ENCODE peak calls at places on chromosomes 13 and 19, in five cellular contexts. D is NCI-H1694 treated with DMSO at 0.1 percent for 48 hours; B is stimulated activated CD4-positive, alpha-beta T cell treated with anti-CD3 and anti-CD28 coated beads, Interleukin-1b, Interleukin-23, amount 100 ng/mL, for 1 hour; X is aorta; V is HTR-8/SVneo. C is an unnamed sample.

GRCh38 chr19:41563847-41564514 is 12.0 kb upstream of the CEACAM21 start:
- DNase-seq in D (no peak), B (no peak), X (no peak), V (no peak), C (no peak)

GRCh38 chr13:98089826-98090225 is 53.1 kb upstream of the FARP1 start:
- DNase-seq in D (no peak), B (no peak), X (no peak), V (no peak), C (no peak)

GRCh38 chr19:1027953-1028902 is 1.8 kb downstream of the CNN2 start:
- DNase-seq in V (peak; percentile 84), X (peak; percentile 85), B (no peak), D (no peak), C (peak; percentile 82)

GRCh38 chr19:13094285-13094595 is 8.4 kb downstream of the LYL1 start:
- DNase-seq in V (no peak), D (no peak), B (no peak), X (no peak), C (no peak)

GRCh38 chr19:45215391-45216191 is 29.6 kb downstream of the EXOC3L2 start:
- DNase-seq in X (no peak), D (no peak), B (no peak), V (no peak), C (no peak)

GRCh38 chr13:41345921-41346589 is 35.0 kb downstream of the NAA16 start:
- DNase-seq in D (no peak), V (no peak), X (no peak), B (no peak), C (no peak)

GRCh38 chr13:28199089-28199488 is 60.7 kb downstream of the PAN3 start:
- DNase-seq in X (no peak), D (no peak), V (no peak), B (no peak), C (no peak)

GRCh38 chr13:51359352-51359751 is 19.9 kb downstream of the SERPINE3 start:
- DNase-seq in B (no peak), D (no peak), X (no peak), V (no peak), C (no peak)

GRCh38 chr19:55305983-55306562 is 19.1 kb downstream of the TMEM150B start:
- DNase-seq in V (no peak), D (no peak), X (no peak), B (no peak), C (no peak)

GRCh38 chr13:45325806-45326205 is 15.2 kb downstream of the TPT1 start:
- DNase-seq in B (no peak), X (peak; percentile 67), V (peak; percentile 57), D (no peak), C (peak; percentile 81)

GRCh38 chr19:31214997-31215396 is 134.2 kb downstream of the TSHZ3 start:
- DNase-seq in B (no peak), V (peak; percentile 29), D (no peak), X (no peak), C (no peak)

GRCh38 chr13:22936228-22936627 is 244.6 kb upstream of the SGCG start:
- DNase-seq in V (no peak), D (no peak), B (no peak), X (no peak), C (no peak)

GRCh38 chr19:49149652-49150105 is 5.5 kb downstream of the HRC start:
- DNase-seq in D (peak; percentile 64), V (peak; percentile 66), B (no peak), X (peak; percentile 83), C (peak; percentile 72)

GRCh38 chr19:1417681-1418493 is 10.5 kb downstream of the DAZAP1 start:
- DNase-seq in B (no peak), X (no peak), V (no peak), D (no peak), C (no peak)

GRCh38 chr13:22800726-22801401 is 379.9 kb upstream of the SGCG start:
- DNase-seq in B (no peak), X (peak; percentile 82), D (no peak), V (no peak), C (no peak)

GRCh38 chr13:79490846-79491245 is 9.9 kb downstream of the NDFIP2 start:
- DNase-seq in D (no peak), V (no peak), B (no peak), X (no peak), C (no peak)

GRCh38 chr13:39217471-39217870 is 179.2 kb downstream of the NHLRC3 start:
- DNase-seq in V (no peak), X (no peak), B (no peak), D (no peak), C (no peak)

GRCh38 chr19:32199501-32200040 is 145.8 kb upstream of the ZNF507 start:
- DNase-seq in V (no peak), X (no peak), B (no peak), D (no peak), C (no peak)

GRCh38 chr13:73618275-73618865 is 515.8 kb downstream of the KLF12 start:
- DNase-seq in V (no peak), D (no peak), B (no peak), X (no peak), C (no peak)

GRCh38 chr13:44972956-44973581 is 16.2 kb downstream of the NUFIP1 start:
- DNase-seq in X (no peak), B (no peak), V (no peak), D (peak; percentile 17), C (no peak)

GRCh38 chr13:68692049-68692448 is 1415.6 kb upstream of the ATXN8OS start:
- DNase-seq in B (no peak), V (no peak), D (no peak), X (no peak), C (no peak)

GRCh38 chr19:46192990-46193650 is 36.4 kb upstream of the IGFL1 start:
- DNase-seq in X (no peak), D (no peak), B (no peak), V (peak; percentile 82), C (no peak)

GRCh38 chr13:33277946-33278345 is 7.6 kb downstream of the STARD13 start:
- DNase-seq in V (no peak), X (no peak), B (no peak), D (no peak), C (no peak)

GRCh38 chr19:16117594-16118033 is 5.9 kb downstream of the RAB8A start:
- DNase-seq in D (no peak), B (no peak), X (no peak), V (no peak), C (no peak)

GRCh38 chr19:45091031-45091918 is 1.7 kb upstream of the PPP1R37 start:
- DNase-seq in V (peak; percentile 96), B (peak; percentile 84), D (no peak), X (peak; percentile 99), C (peak; percentile 98)

C was measured in Right ventricle myocardium inferior.